ENCODE peak calls at places on chromosomes 6 and 20, in six cellular contexts. One of them, this sample, is unnamed.

GRCh38 chr20:63911171-63911570 is 16.2 kb downstream of the DNAJC5 start:
- DNase-seq in upper lobe of right lung: no peak
- DNase-seq in Peyer's patch: peak; percentile 89
- DNase-seq in tibial artery: no peak
- DNase-seq in H9: no peak
- DNase-seq in left lung: peak; percentile 87
- DNase-seq in this sample: peak; percentile 73

GRCh38 chr6:73394577-73395354 is at the start of gene DDX43:
- DNase-seq in upper lobe of right lung: peak; percentile 87
- DNase-seq in Peyer's patch: peak; percentile 62
- DNase-seq in tibial artery: peak; percentile 69
- DNase-seq in H9: peak; percentile 65
- DNase-seq in left lung: peak; percentile 83
- DNase-seq in this sample: peak; percentile 69

GRCh38 chr20:62025832-62026563 is 39.7 kb downstream of the TAF4 start:
- DNase-seq in upper lobe of right lung: no peak
- DNase-seq in Peyer's patch: no peak
- DNase-seq in tibial artery: no peak
- DNase-seq in H9: no peak
- DNase-seq in left lung: peak; percentile 8
- DNase-seq in this sample: peak; percentile 43

GRCh38 chr20:33415948-33416347 is 14.6 kb upstream of the CDK5RAP1 start:
- DNase-seq in upper lobe of right lung: no peak
- DNase-seq in Peyer's patch: peak; percentile 49
- DNase-seq in tibial artery: peak; percentile 64
- DNase-seq in H9: peak; percentile 71
- DNase-seq in left lung: no peak
- DNase-seq in this sample: peak; percentile 57

GRCh38 chr20:56358070-56358469 is 704 bp upstream of the FAM210B start:
- DNase-seq in upper lobe of right lung: no peak
- DNase-seq in Peyer's patch: no peak
- DNase-seq in tibial artery: no peak
- DNase-seq in H9: no peak
- DNase-seq in left lung: no peak
- DNase-seq in this sample: no peak

GRCh38 chr6:35731414-35731735 is 5.5 kb upstream of the ARMC12 start:
- DNase-seq in upper lobe of right lung: peak; percentile 99
- DNase-seq in Peyer's patch: peak; percentile 100
- DNase-seq in tibial artery: peak; percentile 99
- DNase-seq in H9: peak; percentile 95
- DNase-seq in left lung: peak; percentile 98
- DNase-seq in this sample: peak; percentile 100

GRCh38 chr6:53524455-53524815 is 20.5 kb downstream of the GCLC start:
- DNase-seq in upper lobe of right lung: no peak
- DNase-seq in Peyer's patch: no peak
- DNase-seq in tibial artery: no peak
- DNase-seq in H9: no peak
- DNase-seq in left lung: no peak
- DNase-seq in this sample: no peak

GRCh38 chr6:18147160-18147559 is 7.7 kb downstream of the TPMT start:
- DNase-seq in upper lobe of right lung: no peak
- DNase-seq in Peyer's patch: peak; percentile 53
- DNase-seq in tibial artery: no peak
- DNase-seq in H9: no peak
- DNase-seq in left lung: no peak
- DNase-seq in this sample: no peak

GRCh38 chr20:54468082-54468481 is 7.3 kb upstream of the DOK5 start:
- DNase-seq in upper lobe of right lung: no peak
- DNase-seq in Peyer's patch: no peak
- DNase-seq in tibial artery: no peak
- DNase-seq in H9: no peak
- DNase-seq in left lung: no peak
- DNase-seq in this sample: no peak

GRCh38 chr6:72619883-72620696 is 1.8 kb upstream of the KCNQ5 start:
- DNase-seq in upper lobe of right lung: peak; percentile 70
- DNase-seq in Peyer's patch: peak; percentile 81
- DNase-seq in tibial artery: peak; percentile 41
- DNase-seq in H9: peak; percentile 63
- DNase-seq in left lung: peak; percentile 80
- DNase-seq in this sample: peak; percentile 67

GRCh38 chr6:84740385-84740784 is 24.0 kb downstream of the TBX18 start:
- DNase-seq in upper lobe of right lung: no peak
- DNase-seq in Peyer's patch: no peak
- DNase-seq in tibial artery: no peak
- DNase-seq in H9: no peak
- DNase-seq in left lung: no peak
- DNase-seq in this sample: no peak

GRCh38 chr6:157929765-157930319 is 51.8 kb upstream of the SYNJ2 start:
- DNase-seq in upper lobe of right lung: no peak
- DNase-seq in Peyer's patch: no peak
- DNase-seq in tibial artery: no peak
- DNase-seq in H9: no peak
- DNase-seq in left lung: no peak
- DNase-seq in this sample: no peak

GRCh38 chr20:61980647-61981583 is 84.8 kb downstream of the TAF4 start:
- DNase-seq in upper lobe of right lung: no peak
- DNase-seq in Peyer's patch: no peak
- DNase-seq in tibial artery: no peak
- DNase-seq in H9: no peak
- DNase-seq in left lung: peak; percentile 82
- DNase-seq in this sample: peak; percentile 77

GRCh38 chr6:3699231-3699630 is 52.3 kb downstream of the PXDC1 start:
- DNase-seq in upper lobe of right lung: no peak
- DNase-seq in Peyer's patch: no peak
- DNase-seq in tibial artery: no peak
- DNase-seq in H9: no peak
- DNase-seq in left lung: no peak
- DNase-seq in this sample: no peak

GRCh38 chr20:62826646-62827322 is 9.9 kb downstream of the COL9A3 start:
- DNase-seq in upper lobe of right lung: no peak
- DNase-seq in Peyer's patch: no peak
- DNase-seq in tibial artery: no peak
- DNase-seq in H9: no peak
- DNase-seq in left lung: peak; percentile 67
- DNase-seq in this sample: no peak

GRCh38 chr20:34083137-34083536 is 28.9 kb downstream of the EIF2S2 start:
- DNase-seq in upper lobe of right lung: peak; percentile 90
- DNase-seq in Peyer's patch: peak; percentile 60
- DNase-seq in tibial artery: peak; percentile 73
- DNase-seq in H9: no peak
- DNase-seq in left lung: peak; percentile 91
- DNase-seq in this sample: peak; percentile 86

GRCh38 chr6:137707038-137707589 is 159.9 kb upstream of the TNFAIP3 start:
- DNase-seq in upper lobe of right lung: no peak
- DNase-seq in Peyer's patch: no peak
- DNase-seq in tibial artery: no peak
- DNase-seq in H9: no peak
- DNase-seq in left lung: no peak
- DNase-seq in this sample: no peak

GRCh38 chr20:53238121-53238660 is 266.0 kb downstream of the TSHZ2 start:
- DNase-seq in upper lobe of right lung: no peak
- DNase-seq in Peyer's patch: no peak
- DNase-seq in tibial artery: no peak
- DNase-seq in H9: no peak
- DNase-seq in left lung: no peak
- DNase-seq in this sample: no peak

GRCh38 chr20:8254911-8255582 is 123.0 kb downstream of the PLCB1 start:
- DNase-seq in upper lobe of right lung: no peak
- DNase-seq in Peyer's patch: no peak
- DNase-seq in tibial artery: no peak
- DNase-seq in H9: no peak
- DNase-seq in left lung: no peak
- DNase-seq in this sample: no peak

GRCh38 chr6:34484899-34485298 is 19.0 kb downstream of the PACSIN1 start:
- DNase-seq in upper lobe of right lung: peak; percentile 28
- DNase-seq in Peyer's patch: peak; percentile 61
- DNase-seq in tibial artery: no peak
- DNase-seq in H9: no peak
- DNase-seq in left lung: no peak
- DNase-seq in this sample: no peak

GRCh38 chr6:169252805-169253189 is 849 bp downstream of the THBS2 start:
- DNase-seq in upper lobe of right lung: no peak
- DNase-seq in Peyer's patch: peak; percentile 45
- DNase-seq in tibial artery: no peak
- DNase-seq in H9: peak; percentile 57
- DNase-seq in left lung: no peak
- DNase-seq in this sample: peak; percentile 79

GRCh38 chr20:13105864-13106457 is 97.2 kb downstream of the SPTLC3 start:
- DNase-seq in upper lobe of right lung: no peak
- DNase-seq in Peyer's patch: no peak
- DNase-seq in tibial artery: no peak
- DNase-seq in H9: no peak
- DNase-seq in left lung: no peak
- DNase-seq in this sample: no peak

GRCh38 chr6:72212686-72213085 is 326.3 kb downstream of the RIMS1 start:
- DNase-seq in upper lobe of right lung: no peak
- DNase-seq in Peyer's patch: no peak
- DNase-seq in tibial artery: no peak
- DNase-seq in H9: no peak
- DNase-seq in left lung: no peak
- DNase-seq in this sample: no peak

GRCh38 chr6:156016186-156016976 is 560.7 kb upstream of the NOX3 start:
- DNase-seq in upper lobe of right lung: no peak
- DNase-seq in Peyer's patch: no peak
- DNase-seq in tibial artery: no peak
- DNase-seq in H9: no peak
- DNase-seq in left lung: no peak
- DNase-seq in this sample: no peak

GRCh38 chr6:93327857-93328256 is 91.5 kb downstream of the EPHA7 start:
- DNase-seq in upper lobe of right lung: no peak
- DNase-seq in Peyer's patch: no peak
- DNase-seq in tibial artery: no peak
- DNase-seq in H9: no peak
- DNase-seq in left lung: no peak
- DNase-seq in this sample: no peak

GRCh38 chr6:104896914-104897313 is 37.2 kb upstream of the HACE1 start:
- DNase-seq in upper lobe of right lung: no peak
- DNase-seq in Peyer's patch: no peak
- DNase-seq in tibial artery: no peak
- DNase-seq in H9: no peak
- DNase-seq in left lung: no peak
- DNase-seq in this sample: no peak

GRCh38 chr6:108847738-108848115 is 495 bp upstream of the ARMC2 start:
- DNase-seq in upper lobe of right lung: no peak
- DNase-seq in Peyer's patch: no peak
- DNase-seq in tibial artery: no peak
- DNase-seq in H9: no peak
- DNase-seq in left lung: no peak
- DNase-seq in this sample: no peak

GRCh38 chr6:165588515-165588914 is 74.5 kb downstream of the PDE10A start:
- DNase-seq in upper lobe of right lung: no peak
- DNase-seq in Peyer's patch: no peak
- DNase-seq in tibial artery: no peak
- DNase-seq in H9: no peak
- DNase-seq in left lung: no peak
- DNase-seq in this sample: no peak
- H3K4me1 ChIP-seq in upper lobe of right lung: no peaks in the 10 kb centered on the region
- H3K4me1 ChIP-seq in Peyer's patch: no peaks in the 10 kb centered on the region
- H3K4me1 ChIP-seq in tibial artery: no peaks in the 10 kb centered on the region
- H3K4me1 ChIP-seq in H9: no peaks in the 10 kb centered on the region
- H3K4me1 ChIP-seq in left lung: no peaks in the 10 kb centered on the region
- H3K4me1 ChIP-seq in this sample: no peaks in the 10 kb centered on the region

DNA sequence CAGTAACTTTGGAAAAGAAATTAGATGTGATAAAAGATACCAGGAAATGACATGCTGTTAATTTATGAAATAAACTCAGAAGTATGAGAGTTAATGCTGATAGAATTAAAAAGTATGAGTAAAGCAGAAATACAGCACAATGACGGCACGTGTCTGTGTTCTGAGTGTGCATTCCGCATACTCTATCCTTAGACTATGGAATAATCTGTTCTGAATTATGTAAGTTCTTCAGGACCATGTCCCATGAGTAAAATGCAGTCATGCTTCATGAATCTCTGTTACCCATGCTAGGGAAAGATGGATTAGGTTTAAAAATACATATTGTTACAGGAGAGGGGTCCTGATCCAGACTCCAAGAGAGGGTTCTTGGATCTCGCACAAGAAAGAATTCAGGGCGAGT is 21.7 kb downstream of the HECA start:
- DNase-seq in upper lobe of right lung: no peak
- DNase-seq in Peyer's patch: no peak
- DNase-seq in tibial artery: no peak
- DNase-seq in H9: no peak
- DNase-seq in left lung: no peak
- DNase-seq in this sample: no peak
- H3K9me3 ChIP-seq in upper lobe of right lung: no peaks in the 10 kb centered on the region
- H3K9me3 ChIP-seq in Peyer's patch: no peaks in the 10 kb centered on the region
- H3K9me3 ChIP-seq in tibial artery: no peaks in the 10 kb centered on the region
- H3K9me3 ChIP-seq in H9: no peaks in the 10 kb centered on the region
- H3K9me3 ChIP-seq in left lung: no peaks in the 10 kb centered on the region
- H3K9me3 ChIP-seq in this sample: no peaks in the 10 kb centered on the region

GRCh38 chr6:139156102-139156501 is 21.2 kb downstream of the HECA start:
- DNase-seq in upper lobe of right lung: no peak
- DNase-seq in Peyer's patch: no peak
- DNase-seq in tibial artery: no peak
- DNase-seq in H9: no peak
- DNase-seq in left lung: no peak
- DNase-seq in this sample: no peak

GRCh38 chr6:139152892-139153271 is 18.0 kb downstream of the HECA start:
- DNase-seq in upper lobe of right lung: no peak
- DNase-seq in Peyer's patch: no peak
- DNase-seq in tibial artery: no peak
- DNase-seq in H9: no peak
- DNase-seq in left lung: no peak
- DNase-seq in this sample: no peak

GRCh38 chr6:139153876-139154275 is 19.0 kb downstream of the HECA start:
- DNase-seq in upper lobe of right lung: no peak
- DNase-seq in Peyer's patch: no peak
- DNase-seq in tibial artery: no peak
- DNase-seq in H9: no peak
- DNase-seq in left lung: no peak
- DNase-seq in this sample: no peak

GRCh38 chr6:139152088-139152891 is 17.4 kb downstream of the HECA start:
- DNase-seq in upper lobe of right lung: no peak
- DNase-seq in Peyer's patch: no peak
- DNase-seq in tibial artery: no peak
- DNase-seq in H9: no peak
- DNase-seq in left lung: no peak
- DNase-seq in this sample: no peak

GRCh38 chr6:139154885-139155547 is 20.1 kb downstream of the HECA start:
- DNase-seq in upper lobe of right lung: no peak
- DNase-seq in Peyer's patch: no peak
- DNase-seq in tibial artery: no peak
- DNase-seq in H9: no peak
- DNase-seq in left lung: no peak
- DNase-seq in this sample: no peak
- H3K4me1 ChIP-seq in upper lobe of right lung: no peaks in the 10 kb centered on the region
- H3K4me1 ChIP-seq in Peyer's patch: peaks cover 37% of the 10 kb centered on the region
- H3K4me1 ChIP-seq in tibial artery: peaks cover 8% of the 10 kb centered on the region
- H3K4me1 ChIP-seq in H9: no peaks in the 10 kb centered on the region
- H3K4me1 ChIP-seq in left lung: no peaks in the 10 kb centered on the region
- H3K4me1 ChIP-seq in this sample: peaks cover 16% of the 10 kb centered on the region

DNA sequence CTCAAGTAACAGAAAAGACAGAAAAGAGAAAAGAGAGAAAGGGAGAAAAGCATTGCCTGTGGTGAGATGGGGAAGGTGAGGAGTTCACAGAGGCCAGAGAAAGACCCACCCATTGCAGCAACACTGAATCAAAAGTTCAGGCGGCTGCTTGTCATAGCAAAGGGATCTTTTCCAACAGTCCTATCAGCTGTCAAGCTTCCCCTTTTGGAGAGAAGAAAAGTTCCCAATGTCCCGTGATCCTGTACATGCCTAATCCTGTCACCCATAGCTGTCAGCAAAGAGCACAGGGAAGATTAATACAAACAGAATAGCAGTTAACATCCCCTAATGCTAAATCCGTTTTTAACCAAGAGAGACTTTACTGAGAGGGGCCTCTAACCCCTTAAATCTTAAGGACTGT is 8.9 kb upstream of the TRIM38 start:
- DNase-seq in upper lobe of right lung: no peak
- DNase-seq in Peyer's patch: no peak
- DNase-seq in tibial artery: no peak
- DNase-seq in H9: no peak
- DNase-seq in left lung: no peak
- DNase-seq in this sample: no peak
- H3K9me3 ChIP-seq in upper lobe of right lung: no peaks in the 10 kb centered on the region
- H3K9me3 ChIP-seq in Peyer's patch: no peaks in the 10 kb centered on the region
- H3K9me3 ChIP-seq in tibial artery: no peaks in the 10 kb centered on the region
- H3K9me3 ChIP-seq in H9: no peaks in the 10 kb centered on the region
- H3K9me3 ChIP-seq in left lung: no peaks in the 10 kb centered on the region
- H3K9me3 ChIP-seq in this sample: no peaks in the 10 kb centered on the region